ENCODE peak calls at places on chromosomes 3 and 15, in four cellular contexts. F is H1, Q is HepG2, Y is GM12878. U is an unnamed sample.

GRCh38 chr3:188294823-188295487 is 141.0 kb downstream of the LPP start:
- DNase-seq in Y (no peak), Q (peak), F (no peak), U (no peak)

GRCh38 chr15:71384501-71384900 is 269.2 kb downstream of the THSD4 start:
- DNase-seq in F (no peak), Q (no peak), Y (no peak), U (no peak)

GRCh38 chr3:60225848-60226247 is 1025.4 kb downstream of the FHIT start:
- DNase-seq in Y (peak), F (no peak), Q (no peak), U (no peak)

GRCh38 chr15:65394280-65394789 is 16.5 kb upstream of the IGDCC3 start:
- DNase-seq in Y (no peak), F (no peak), Q (no peak), U (no peak)

GRCh38 chr3:117692416-117692995 is 982.9 kb downstream of the TUSC7 start:
- DNase-seq in F (no peak), Q (no peak), Y (no peak), U (peak)

GRCh38 chr3:108287146-108287545 is 9.2 kb upstream of the HHLA2 start:
- DNase-seq in Q (no peak), Y (no peak), F (no peak), U (no peak)

GRCh38 chr3:113495035-113495434 is 19.9 kb downstream of the SPICE1 start:
- DNase-seq in Y (no peak), Q (peak), F (no peak), U (no peak)

GRCh38 chr15:66763186-66764066 is 61.4 kb downstream of the SMAD6 start:
- DNase-seq in Q (no peak), F (no peak), Y (no peak), U (no peak)

GRCh38 chr3:110165753-110166152 is 828.4 kb upstream of the DPPA4 start:
- DNase-seq in Q (no peak), F (peak), Y (no peak), U (peak)

GRCh38 chr3:113275876-113276580 is 64.7 kb downstream of the BOC start:
- DNase-seq in F (no peak), Y (peak), Q (peak), U (no peak)

GRCh38 chr3:132803889-132804288 is 81.7 kb upstream of the NPHP3 start:
- DNase-seq in F (peak), Q (no peak), Y (no peak), U (peak)

GRCh38 chr3:14266361-14266760 is 87.7 kb downstream of the LSM3 start:
- DNase-seq in F (no peak), Q (no peak), Y (no peak), U (no peak)

GRCh38 chr3:46607603-46608028 is 4.7 kb upstream of the FAM240A start:
- DNase-seq in Y (no peak), Q (peak), F (no peak), U (no peak)

GRCh38 chr3:107429330-107430181 is 52.3 kb downstream of the CCDC54 start:
- DNase-seq in Y (no peak), F (peak), Q (peak), U (peak)

GRCh38 chr3:10527295-10528016 is 22.1 kb upstream of the ATP2B2 start:
- DNase-seq in Y (no peak), F (no peak), Q (no peak), U (no peak)

GRCh38 chr15:92268900-92269299 is 124.8 kb upstream of the ST8SIA2 start:
- DNase-seq in Q (no peak), Y (no peak), F (no peak), U (no peak)

GRCh38 chr3:194142156-194142910 is 6.4 kb downstream of the HES1 start:
- DNase-seq in Q (no peak), F (no peak), Y (no peak), U (no peak)

GRCh38 chr15:74951006-74951405 is 5.6 kb downstream of the RPP25 start:
- DNase-seq in F (no peak), Q (no peak), Y (no peak), U (no peak)

DNA sequence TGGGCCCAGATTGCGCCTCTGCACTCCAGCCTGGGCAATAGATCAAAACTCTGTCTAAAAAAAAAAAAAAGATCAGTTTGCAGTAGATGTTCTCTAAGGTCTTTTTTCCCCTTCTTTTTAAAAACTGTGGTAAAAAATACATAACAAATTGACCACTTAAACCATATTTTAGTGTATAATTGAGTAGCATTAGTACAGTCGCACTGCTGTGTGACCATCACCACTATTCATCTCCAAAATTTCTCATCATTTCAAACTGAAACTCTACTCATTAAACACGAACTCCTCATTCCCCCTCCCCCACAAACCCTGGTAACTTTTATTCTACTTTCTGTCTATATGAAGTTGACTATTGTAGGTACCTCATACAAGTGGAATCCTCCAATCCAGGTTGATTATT is 160.3 kb downstream of the PEX5L start:
- DNase-seq in F (no peak), Y (no peak), Q (no peak), U (no peak)
- TF ChIP-seq YY1 in F (no peak), Y (no peak), Q (no peak), U (no peak)

GRCh38 chr15:78996876-78997275 is 52.0 kb upstream of the CTSH start:
- DNase-seq in Q (peak), F (no peak), Y (no peak), U (no peak)
- TF ChIP-seq SUZ12 in Q (no peak), F (no peak), Y (no peak), U (no peak)

GRCh38 chr3:99128205-99128604 is 226.7 kb upstream of the DCBLD2 start:
- DNase-seq in F (no peak), Q (no peak), Y (no peak), U (no peak)
- H3K9ac ChIP-seq in F (no peak), Q (no peak), Y (no peak), U (no peak)

GRCh38 chr3:138594935-138595259 is 837 bp upstream of the CEP70 start:
- DNase-seq in F (no peak), Q (no peak), Y (no peak), U (no peak)
- TF ChIP-seq YY1 in F (no peak), Q (no peak), Y (no peak), U (no peak)

GRCh38 chr15:39030291-39031070 is 465.9 kb upstream of the RASGRP1 start:
- DNase-seq in Y (no peak), Q (no peak), F (no peak), U (no peak)

GRCh38 chr15:39031596-39031995 is 467.0 kb upstream of the RASGRP1 start:
- DNase-seq in F (no peak), Q (no peak), Y (no peak), U (no peak)

DNA sequence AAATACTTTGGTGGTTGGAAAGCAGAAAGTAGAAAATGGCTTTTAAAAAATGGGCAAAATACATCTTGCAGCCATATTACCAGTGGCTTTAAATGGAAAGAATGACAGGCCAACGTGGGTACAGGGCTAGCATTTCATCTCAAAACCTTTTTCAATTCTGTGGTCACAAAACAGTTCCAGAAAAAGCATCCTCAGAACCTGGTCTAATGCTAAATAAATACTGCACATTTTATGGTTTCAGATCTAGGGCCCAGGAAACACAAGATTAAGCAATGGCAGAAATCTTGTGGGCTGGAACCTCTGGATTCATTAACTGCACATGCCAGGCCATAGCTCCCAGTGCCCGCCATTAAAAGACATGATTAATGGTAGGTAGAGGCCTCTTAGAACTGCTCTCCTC is 470.2 kb upstream of the RASGRP1 start:
- DNase-seq in Y (no peak), Q (no peak), F (no peak), U (no peak)
- TF ChIP-seq SUZ12 in Y (no peak), Q (no peak), F (no peak), U (no peak)